ENCODE peak calls at places on chromosomes 2 and 18, in four cellular contexts. One of them, this sample, is unnamed.

GRCh38 chr2:227460079-227460485 is 11.9 kb upstream of the AGFG1 start:
- DNase-seq in aorta: no peak
- DNase-seq in tibial artery: no peak
- DNase-seq in lower lobe of right lung: no peak
- DNase-seq in this sample: no peak

GRCh38 chr2:24834733-24835395 is 41.6 kb downstream of the CENPO start:
- DNase-seq in aorta: peak
- DNase-seq in lower lobe of right lung: no peak
- DNase-seq in tibial artery: no peak
- DNase-seq in this sample: no peak

GRCh38 chr2:207528980-207529329 is 807 bp upstream of the CREB1 start:
- DNase-seq in lower lobe of right lung: no peak
- DNase-seq in aorta: no peak
- DNase-seq in tibial artery: no peak
- DNase-seq in this sample: peak

GRCh38 chr2:128606837-128607236 is 288.2 kb upstream of the HS6ST1 start:
- DNase-seq in aorta: peak
- DNase-seq in lower lobe of right lung: peak
- DNase-seq in tibial artery: peak
- DNase-seq in this sample: no peak

GRCh38 chr2:230124792-230125452 is 56.2 kb upstream of the SLC16A14 start:
- DNase-seq in aorta: no peak
- DNase-seq in lower lobe of right lung: peak
- DNase-seq in tibial artery: no peak
- DNase-seq in this sample: no peak

GRCh38 chr18:12026562-12026961 is 45.3 kb downstream of the IMPA2 start:
- DNase-seq in tibial artery: no peak
- DNase-seq in lower lobe of right lung: no peak
- DNase-seq in aorta: peak
- DNase-seq in this sample: no peak

GRCh38 chr2:13284688-13285087 is 568.0 kb downstream of the TRIB2 start:
- DNase-seq in aorta: no peak
- DNase-seq in lower lobe of right lung: no peak
- DNase-seq in tibial artery: no peak
- DNase-seq in this sample: no peak

GRCh38 chr2:98504386-98505109 is 59.9 kb downstream of the INPP4A start:
- DNase-seq in tibial artery: no peak
- DNase-seq in aorta: no peak
- DNase-seq in lower lobe of right lung: no peak
- DNase-seq in this sample: no peak

GRCh38 chr2:112870851-112871830 is 34.6 kb upstream of the IL1B start:
- DNase-seq in lower lobe of right lung: no peak
- DNase-seq in tibial artery: peak
- DNase-seq in aorta: no peak
- DNase-seq in this sample: no peak

GRCh38 chr2:238149841-238150572 is 8.8 kb upstream of the ERFE start:
- DNase-seq in tibial artery: no peak
- DNase-seq in lower lobe of right lung: no peak
- DNase-seq in aorta: no peak
- DNase-seq in this sample: no peak

GRCh38 chr2:27765621-27766286 is 5.8 kb upstream of the MRPL33 start:
- DNase-seq in lower lobe of right lung: peak
- DNase-seq in aorta: peak
- DNase-seq in tibial artery: peak
- DNase-seq in this sample: peak

GRCh38 chr2:1728821-1729220 is 15.5 kb downstream of the PXDN start:
- DNase-seq in aorta: peak
- DNase-seq in lower lobe of right lung: peak
- DNase-seq in tibial artery: peak
- DNase-seq in this sample: peak

GRCh38 chr18:25604909-25605247 is 252.9 kb upstream of the ZNF521 start:
- DNase-seq in aorta: no peak
- DNase-seq in tibial artery: no peak
- DNase-seq in lower lobe of right lung: no peak
- DNase-seq in this sample: no peak

GRCh38 chr18:3321133-3321812 is 59.3 kb downstream of the MYL12B start:
- DNase-seq in lower lobe of right lung: no peak
- DNase-seq in aorta: no peak
- DNase-seq in tibial artery: no peak
- DNase-seq in this sample: no peak

GRCh38 chr18:5311273-5312009 is 15.9 kb upstream of the ZBTB14 start:
- DNase-seq in lower lobe of right lung: no peak
- DNase-seq in aorta: no peak
- DNase-seq in tibial artery: no peak
- DNase-seq in this sample: no peak

GRCh38 chr2:206164261-206164862 is 4.7 kb downstream of the EEF1B2 start:
- DNase-seq in aorta: no peak
- DNase-seq in tibial artery: no peak
- DNase-seq in lower lobe of right lung: no peak
- DNase-seq in this sample: peak

GRCh38 chr18:47260138-47260923 is 8.9 kb upstream of the SKOR2 start:
- DNase-seq in lower lobe of right lung: peak
- DNase-seq in tibial artery: no peak
- DNase-seq in aorta: no peak
- DNase-seq in this sample: peak

GRCh38 chr2:21146638-21147037 is 22.9 kb downstream of the TDRD15 start:
- DNase-seq in tibial artery: no peak
- DNase-seq in aorta: no peak
- DNase-seq in lower lobe of right lung: no peak
- DNase-seq in this sample: no peak

GRCh38 chr2:240400319-240401161 is 34.9 kb upstream of the GPC1 start:
- DNase-seq in tibial artery: peak
- DNase-seq in lower lobe of right lung: peak
- DNase-seq in aorta: peak
- DNase-seq in this sample: peak

GRCh38 chr2:15939556-15939853 is 845 bp upstream of the MYCN start:
- DNase-seq in tibial artery: peak
- DNase-seq in aorta: peak
- DNase-seq in lower lobe of right lung: peak
- DNase-seq in this sample: peak

GRCh38 chr18:50473896-50474295 is 86.0 kb upstream of the MAPK4 start:
- DNase-seq in aorta: no peak
- DNase-seq in tibial artery: no peak
- DNase-seq in lower lobe of right lung: no peak
- DNase-seq in this sample: no peak

GRCh38 chr2:10490806-10491291 is 42.7 kb upstream of the ODC1 start:
- DNase-seq in aorta: no peak
- DNase-seq in lower lobe of right lung: no peak
- DNase-seq in tibial artery: peak
- DNase-seq in this sample: no peak

GRCh38 chr2:68236876-68237275 is 15.5 kb downstream of the PPP3R1 start:
- DNase-seq in lower lobe of right lung: no peak
- DNase-seq in aorta: no peak
- DNase-seq in tibial artery: no peak
- DNase-seq in this sample: no peak

GRCh38 chr2:102032368-102033027 is 40.7 kb downstream of the IL1R2 start:
- DNase-seq in aorta: no peak
- DNase-seq in tibial artery: no peak
- DNase-seq in lower lobe of right lung: no peak
- DNase-seq in this sample: no peak

GRCh38 chr18:13398631-13399030 is 180.1 kb downstream of the LDLRAD4 start:
- DNase-seq in lower lobe of right lung: no peak
- DNase-seq in tibial artery: no peak
- DNase-seq in aorta: no peak
- DNase-seq in this sample: no peak

GRCh38 chr2:112150447-112150846 is 12.3 kb downstream of the FBLN7 start:
- DNase-seq in aorta: no peak
- DNase-seq in lower lobe of right lung: no peak
- DNase-seq in tibial artery: peak
- DNase-seq in this sample: peak

GRCh38 chr18:34339155-34339554 is 114.4 kb upstream of the NOL4 start:
- DNase-seq in tibial artery: no peak
- DNase-seq in lower lobe of right lung: no peak
- DNase-seq in aorta: no peak
- DNase-seq in this sample: no peak

GRCh38 chr2:65564299-65564698 is 131.9 kb upstream of the SPRED2 start:
- DNase-seq in lower lobe of right lung: no peak
- DNase-seq in aorta: no peak
- DNase-seq in tibial artery: no peak
- DNase-seq in this sample: no peak

GRCh38 chr2:71882949-71883472 is 264.7 kb downstream of the CYP26B1 start:
- DNase-seq in tibial artery: peak
- DNase-seq in aorta: peak
- DNase-seq in lower lobe of right lung: peak
- DNase-seq in this sample: peak

GRCh38 chr18:33184918-33185317 is 255.6 kb downstream of the CCDC178 start:
- DNase-seq in aorta: no peak
- DNase-seq in lower lobe of right lung: no peak
- DNase-seq in tibial artery: no peak
- DNase-seq in this sample: no peak

GRCh38 chr2:71220743-71221142 is 6.2 kb downstream of the PAIP2B start:
- DNase-seq in lower lobe of right lung: no peak
- DNase-seq in tibial artery: no peak
- DNase-seq in aorta: no peak
- DNase-seq in this sample: no peak

GRCh38 chr2:173858297-173858731 is 106.9 kb downstream of the SP3 start:
- DNase-seq in lower lobe of right lung: no peak
- DNase-seq in tibial artery: no peak
- DNase-seq in aorta: no peak
- DNase-seq in this sample: no peak

GRCh38 chr2:44686561-44686960 is 254.9 kb upstream of the SIX3 start:
- DNase-seq in aorta: no peak
- DNase-seq in tibial artery: no peak
- DNase-seq in lower lobe of right lung: no peak
- DNase-seq in this sample: peak

GRCh38 chr2:112807233-112807807 is 23.0 kb upstream of the IL1A start:
- DNase-seq in aorta: no peak
- DNase-seq in lower lobe of right lung: no peak
- DNase-seq in tibial artery: no peak
- DNase-seq in this sample: no peak

GRCh38 chr18:39033312-39033711 is 1467.7 kb upstream of the CELF4 start:
- DNase-seq in lower lobe of right lung: no peak
- DNase-seq in tibial artery: no peak
- DNase-seq in aorta: no peak
- DNase-seq in this sample: no peak

DNA sequence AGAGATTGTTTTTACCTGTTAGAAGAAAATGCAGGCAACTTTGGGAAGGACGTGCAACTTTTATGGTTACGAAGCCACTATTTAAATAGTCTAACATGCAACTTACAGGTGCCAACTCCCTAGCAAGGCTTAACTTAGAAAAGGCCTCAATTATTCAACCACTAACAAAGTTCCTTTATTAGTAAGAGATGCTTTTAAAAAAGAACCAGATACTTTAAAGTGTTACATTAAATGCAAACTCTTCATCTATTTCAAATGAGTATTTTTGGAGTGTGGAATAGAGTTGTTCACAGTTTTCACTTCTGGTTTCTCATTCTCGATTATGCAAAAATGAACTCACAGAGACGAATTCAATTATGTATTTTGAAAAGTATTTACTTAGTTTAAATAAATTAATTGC is 51.7 kb downstream of the PELI1 start:
- DNase-seq in aorta: no peak
- DNase-seq in lower lobe of right lung: no peak
- DNase-seq in tibial artery: no peak
- DNase-seq in this sample: no peak
- H3K27ac ChIP-seq in aorta: no peak
- H3K27ac ChIP-seq in lower lobe of right lung: no peak
- H3K27ac ChIP-seq in tibial artery: no peak
- H3K27ac ChIP-seq in this sample: no peak

DNA sequence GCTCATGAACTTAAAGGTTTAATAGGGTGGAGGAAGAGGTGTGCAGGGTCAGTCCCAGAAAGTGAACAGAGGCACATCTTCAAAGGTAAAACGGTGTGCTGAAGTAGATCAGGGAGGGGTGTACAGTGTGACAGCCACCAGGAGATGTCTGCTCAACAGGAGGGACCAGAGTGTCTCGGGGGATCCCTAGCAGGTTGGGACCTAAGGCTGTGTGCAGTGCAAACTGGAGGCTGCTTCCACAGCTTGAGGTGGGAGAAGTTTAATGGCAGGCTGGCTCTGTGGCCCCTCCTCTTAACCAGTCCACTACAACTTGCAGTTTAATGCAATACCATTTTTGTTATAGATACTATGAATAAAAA is 33.2 kb downstream of the PLA2R1 start:
- DNase-seq in tibial artery: no peak
- DNase-seq in lower lobe of right lung: no peak
- DNase-seq in aorta: no peak
- DNase-seq in this sample: no peak
- H3K27ac ChIP-seq in tibial artery: peak
- H3K27ac ChIP-seq in lower lobe of right lung: no peak
- H3K27ac ChIP-seq in aorta: peak
- H3K27ac ChIP-seq in this sample: no peak

DNA sequence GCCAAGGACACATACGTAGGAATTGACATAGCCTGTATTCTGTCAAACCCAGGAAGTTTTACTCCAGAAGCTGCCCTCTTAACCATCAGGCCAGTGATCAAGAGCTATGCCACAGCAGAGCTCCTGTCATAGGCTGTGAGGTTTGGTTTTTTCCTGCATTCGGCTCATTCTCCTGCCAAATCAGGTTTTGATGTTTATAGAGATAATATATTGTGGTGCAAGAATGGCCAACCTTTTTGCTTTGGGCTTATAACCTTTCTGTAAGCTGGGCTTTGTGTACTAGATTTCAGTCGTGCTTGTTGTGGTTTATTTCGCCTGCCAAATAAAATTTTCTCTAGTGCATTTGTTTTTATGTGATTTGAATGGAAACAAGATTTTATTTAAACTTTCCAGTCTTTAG is 2.4 kb downstream of the KDM3A start:
- DNase-seq in lower lobe of right lung: no peak
- DNase-seq in aorta: no peak
- DNase-seq in tibial artery: no peak
- DNase-seq in this sample: no peak
- H3K27ac ChIP-seq in lower lobe of right lung: peak
- H3K27ac ChIP-seq in aorta: peak
- H3K27ac ChIP-seq in tibial artery: no peak
- H3K27ac ChIP-seq in this sample: no peak

GRCh38 chr2:142223309-142223708 is 92.5 kb upstream of the LRP1B start:
- DNase-seq in aorta: no peak
- DNase-seq in tibial artery: no peak
- DNase-seq in lower lobe of right lung: no peak
- DNase-seq in this sample: no peak

GRCh38 chr2:142220239-142220638 is 89.4 kb upstream of the LRP1B start:
- DNase-seq in lower lobe of right lung: no peak
- DNase-seq in aorta: no peak
- DNase-seq in tibial artery: no peak
- DNase-seq in this sample: no peak

GRCh38 chr2:142218471-142218870 is 87.7 kb upstream of the LRP1B start:
- DNase-seq in tibial artery: no peak
- DNase-seq in aorta: no peak
- DNase-seq in lower lobe of right lung: no peak
- DNase-seq in this sample: peak

GRCh38 chr2:142222715-142223114 is 91.9 kb upstream of the LRP1B start:
- DNase-seq in lower lobe of right lung: no peak
- DNase-seq in tibial artery: no peak
- DNase-seq in aorta: no peak
- DNase-seq in this sample: no peak

DNA sequence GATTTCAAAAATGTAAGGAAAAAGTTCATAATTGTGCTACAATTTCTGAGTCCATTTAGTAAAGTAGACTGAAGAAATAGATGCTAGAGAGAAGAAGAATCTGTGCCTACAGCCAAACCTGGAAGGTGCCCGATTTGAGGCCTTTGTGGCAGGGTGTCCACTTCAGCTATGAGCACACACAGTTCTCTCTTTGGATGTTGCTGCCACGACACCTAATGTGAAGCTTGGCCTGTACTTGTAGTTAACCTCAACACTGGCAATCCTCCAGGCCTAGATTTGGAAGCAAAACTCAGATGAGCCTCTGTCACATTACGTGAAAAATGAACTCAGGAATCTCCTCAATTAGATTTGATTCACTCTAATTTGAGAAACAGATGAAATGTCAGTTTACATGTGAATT is 90.1 kb upstream of the LRP1B start:
- DNase-seq in aorta: no peak
- DNase-seq in tibial artery: no peak
- DNase-seq in lower lobe of right lung: no peak
- DNase-seq in this sample: no peak
- H3K27ac ChIP-seq in aorta: no peak
- H3K27ac ChIP-seq in tibial artery: no peak
- H3K27ac ChIP-seq in lower lobe of right lung: no peak
- H3K27ac ChIP-seq in this sample: no peak